ENCODE peak calls at places on chromosomes 5 and 9, in ten cellular contexts. W is body of pancreas, Z is GM12865, C is NB4, B is left ventricle myocardium inferior, G is uterus, T is transverse colon, F is OCI-LY7, J is GM23338, Q is hepatocyte. S is an unnamed sample.

GRCh38 chr9:110337727-110338522 is at the start of gene TXNDC8:
- DNase-seq in F (no peak), W (no peak), C (no peak), J (no peak), G (no peak), Z (no peak), Q (no peak), B (no peak), T (no peak), S (peak)

GRCh38 chr9:115116620-115117284 is 1.2 kb downstream of the TNC start:
- DNase-seq in T (no peak), F (no peak), J (no peak), Q (no peak), G (peak), Z (no peak), B (no peak), W (no peak), C (no peak), S (no peak)

GRCh38 chr9:130042406-130042930 is 521 bp downstream of the FNBP1 start:
- DNase-seq in W (peak), F (peak), Z (peak), B (peak), T (peak), Q (peak), G (no peak), J (peak), C (peak), S (no peak)

GRCh38 chr5:74185599-74185998 is 454.9 kb downstream of the ENC1 start:
- DNase-seq in G (no peak), T (no peak), Q (no peak), J (no peak), Z (no peak), W (no peak), F (no peak), B (no peak), C (no peak), S (peak)

GRCh38 chr5:74903165-74903787 is 37.1 kb upstream of the FAM169A start:
- DNase-seq in Z (peak), T (peak), F (no peak), G (no peak), Q (peak), J (peak), B (no peak), C (no peak), W (peak), S (no peak)

GRCh38 chr9:37293664-37294524 is 128.6 kb upstream of the GRHPR start:
- DNase-seq in C (peak), W (no peak), G (no peak), Q (no peak), F (peak), Z (peak), J (no peak), B (no peak), T (no peak), S (peak)

GRCh38 chr5:168793844-168794837 is 215.0 kb upstream of the PANK3 start:
- DNase-seq in B (no peak), F (no peak), W (no peak), T (no peak), Q (peak), Z (no peak), C (peak), J (no peak), G (peak), S (peak)

GRCh38 chr9:128824911-128825310 is 4.7 kb downstream of the SPOUT1 start:
- DNase-seq in Q (no peak), W (no peak), C (no peak), G (no peak), T (no peak), Z (no peak), J (no peak), F (no peak), B (no peak), S (no peak)

GRCh38 chr9:70030156-70030555 is 13.5 kb upstream of the MAMDC2 start:
- DNase-seq in T (no peak), J (no peak), C (no peak), Z (no peak), G (no peak), Q (no peak), W (no peak), B (no peak), F (no peak), S (no peak)

GRCh38 chr5:24294324-24294723 is 350.5 kb downstream of the CDH10 start:
- DNase-seq in B (no peak), F (no peak), W (no peak), C (no peak), Q (no peak), Z (no peak), T (no peak), G (no peak), J (no peak), S (no peak)

GRCh38 chr5:131419877-131420276 is 156.0 kb downstream of the CDC42SE2 start:
- DNase-seq in G (no peak), Q (no peak), Z (peak), W (no peak), J (no peak), F (no peak), B (no peak), C (no peak), T (no peak), S (no peak)

GRCh38 chr5:135245521-135246499 is 153.2 kb downstream of the MACROH2A1 start:
- DNase-seq in G (peak), T (no peak), Q (no peak), B (no peak), J (no peak), C (peak), F (no peak), W (no peak), Z (no peak), S (peak)

GRCh38 chr9:32571969-32572899 is 725 bp downstream of the NDUFB6 start:
- DNase-seq in G (peak), W (peak), F (peak), T (peak), C (peak), J (peak), Z (peak), Q (peak), B (peak), S (peak)

GRCh38 chr5:137667341-137667740 is 68.5 kb downstream of the KLHL3 start:
- DNase-seq in B (no peak), J (no peak), C (no peak), Q (no peak), Z (no peak), F (no peak), T (no peak), W (no peak), G (no peak), S (no peak)
- H3K4me3 ChIP-seq in B (no peak), J (no peak), C (no peak), Q (no peak), Z (no peak), F (no peak), T (no peak), W (no peak), G (no peak), S (no peak)

DNA sequence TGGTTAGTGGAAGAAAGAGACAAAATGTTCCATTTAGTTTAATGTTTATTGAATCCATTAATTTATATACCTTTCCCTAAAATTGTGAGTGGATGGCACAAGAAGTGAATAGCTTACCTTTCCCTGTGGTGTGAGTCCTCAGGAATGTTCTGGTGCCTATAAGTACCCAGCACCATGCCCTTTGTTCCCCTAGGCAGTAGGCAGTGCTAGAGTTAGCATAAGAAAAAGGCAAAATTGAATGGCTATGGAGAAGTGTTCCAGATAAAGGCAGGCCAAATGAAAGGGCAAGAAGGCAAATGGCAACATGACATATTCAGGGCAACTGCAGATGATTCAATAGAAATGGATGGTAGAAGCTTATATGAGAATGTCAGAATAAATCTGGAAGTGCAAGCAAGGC is 370.8 kb upstream of the PTGER4 start:
- DNase-seq in C (no peak), T (no peak), Q (no peak), B (no peak), Z (no peak), G (no peak), J (peak), F (no peak), W (no peak), S (no peak)
- TF ChIP-seq CTCF in C (no peak), T (no peak), Q (no peak), B (no peak), Z (no peak), G (no peak), J (no peak), F (no peak), W (no peak), S (no peak)

GRCh38 chr9:89674667-89675402 is 70.0 kb downstream of the GADD45G start:
- DNase-seq in F (no peak), Z (no peak), C (no peak), G (no peak), T (peak), J (peak), B (peak), Q (peak), W (no peak), S (no peak)

GRCh38 chr9:89676281-89676680 is 71.5 kb downstream of the GADD45G start:
- DNase-seq in B (peak), W (peak), F (no peak), Z (no peak), C (no peak), J (no peak), G (no peak), T (peak), Q (no peak), S (no peak)

GRCh38 chr9:89678394-89679005 is 73.7 kb downstream of the GADD45G start:
- DNase-seq in W (peak), T (no peak), Q (no peak), J (peak), B (no peak), G (no peak), C (no peak), F (no peak), Z (no peak), S (no peak)

GRCh38 chr9:89677696-89678393 is 73.0 kb downstream of the GADD45G start:
- DNase-seq in W (peak), C (no peak), T (no peak), J (peak), F (no peak), Q (no peak), B (no peak), Z (no peak), G (no peak), S (no peak)

DNA sequence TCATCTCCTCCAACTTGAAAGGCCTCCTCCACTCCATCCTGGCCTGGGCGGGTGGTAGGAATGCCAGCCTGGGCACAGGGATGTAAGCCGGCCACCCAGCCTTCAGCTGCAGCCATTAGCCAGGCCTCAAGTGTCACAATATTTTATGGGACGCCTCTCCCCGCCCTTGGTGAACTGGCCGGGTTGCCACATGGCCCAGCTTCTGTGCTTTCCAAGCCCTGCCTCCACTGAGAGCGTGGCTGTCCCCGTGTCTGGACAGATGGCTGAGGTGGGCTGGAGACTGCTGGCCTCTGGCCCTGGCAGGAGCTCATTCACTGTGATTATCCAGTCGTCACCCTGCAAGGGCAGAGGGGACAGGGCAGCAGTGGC is 70.6 kb downstream of the GADD45G start:
- DNase-seq in T (no peak), W (peak), F (no peak), G (no peak), B (peak), C (no peak), Q (no peak), J (no peak), Z (no peak), S (no peak)
- H3K4me3 ChIP-seq in T (no peak), W (no peak), F (no peak), G (no peak), B (no peak), C (no peak), Q (no peak), J (no peak), Z (no peak), S (no peak)

GRCh38 chr5:172506921-172507320 is 52.6 kb upstream of the SH3PXD2B start:
- DNase-seq in W (no peak), Z (no peak), T (no peak), Q (no peak), F (no peak), J (no peak), C (no peak), B (no peak), G (peak), S (no peak)
- TF ChIP-seq CTCF in W (no peak), Z (no peak), T (no peak), Q (no peak), F (no peak), J (no peak), C (no peak), B (no peak), G (no peak), S (no peak)

GRCh38 chr9:113885183-113886002 is 9.3 kb downstream of the ZNF618 start:
- DNase-seq in Z (no peak), T (no peak), G (no peak), J (no peak), B (no peak), C (no peak), Q (no peak), F (no peak), W (no peak), S (no peak)

GRCh38 chr9:113886933-113887332 is 10.8 kb downstream of the ZNF618 start:
- DNase-seq in G (no peak), F (no peak), Z (no peak), J (no peak), Q (no peak), B (no peak), T (no peak), C (no peak), W (no peak), S (no peak)

GRCh38 chr9:113887436-113887835 is 11.3 kb downstream of the ZNF618 start:
- DNase-seq in B (no peak), J (no peak), Z (no peak), G (no peak), F (no peak), C (no peak), Q (no peak), T (no peak), W (no peak), S (no peak)

GRCh38 chr9:113886003-113886324 is 9.9 kb downstream of the ZNF618 start:
- DNase-seq in B (no peak), W (no peak), G (peak), F (no peak), Z (no peak), C (no peak), J (no peak), T (no peak), Q (no peak), S (no peak)

DNA sequence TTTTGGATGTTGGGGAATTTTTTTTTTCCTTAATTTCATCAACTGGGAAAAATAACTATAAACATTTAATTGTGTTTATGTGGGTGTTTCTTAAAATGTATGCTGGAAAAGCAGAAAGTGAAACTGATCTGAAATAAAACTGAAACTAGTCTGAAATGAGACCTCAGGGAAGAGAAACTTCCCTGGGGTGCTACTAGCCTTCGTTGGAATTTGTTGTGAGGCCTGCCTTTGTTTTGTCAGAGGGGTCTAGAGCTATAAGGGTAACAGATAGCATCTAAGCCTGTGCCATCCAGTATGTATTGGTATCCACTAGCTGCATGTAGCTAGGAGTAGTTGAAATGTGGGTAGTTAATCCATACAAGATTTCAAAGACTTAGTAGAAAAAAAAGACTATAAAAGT is 10.4 kb downstream of the ZNF618 start:
- DNase-seq in F (no peak), J (peak), Q (no peak), W (no peak), Z (no peak), G (no peak), C (peak), B (no peak), T (no peak), S (no peak)
- H3K4me3 ChIP-seq in F (no peak), J (no peak), Q (peak), W (no peak), Z (no peak), G (peak), C (no peak), B (peak), T (no peak), S (peak)

GRCh38 chr9:112700080-112700479 is 17.8 kb downstream of the INIP start:
- DNase-seq in Z (no peak), G (no peak), B (no peak), Q (no peak), F (no peak), C (no peak), W (no peak), J (no peak), T (no peak), S (no peak)

GRCh38 chr9:112711050-112711689 is 6.7 kb downstream of the INIP start:
- DNase-seq in W (no peak), J (peak), Z (peak), B (no peak), C (peak), F (peak), G (no peak), Q (peak), T (no peak), S (peak)

GRCh38 chr9:112703304-112703703 is 14.6 kb downstream of the INIP start:
- DNase-seq in T (no peak), Q (no peak), G (no peak), J (no peak), Z (no peak), C (no peak), B (no peak), F (no peak), W (no peak), S (no peak)

GRCh38 chr9:112705773-112706427 is 12.0 kb downstream of the INIP start:
- DNase-seq in W (peak), Z (no peak), Q (peak), B (no peak), G (peak), C (peak), J (peak), F (no peak), T (no peak), S (peak)
- TF ChIP-seq CTCF in W (peak), Z (no peak), Q (peak), B (peak), G (peak), C (no peak), J (peak), F (peak), T (peak), S (peak)

S was measured in AG10803.